ENCODE peak calls at places on chromosome 6, in ten cellular contexts. B, U, Y, G, C, D, W, I, K and Q are unnamed samples.

GRCh38 chr6:69973138-69973537 is 106.8 kb downstream of the COL19A1 start:
- DNase-seq in B (no peak), U (no peak), Y (no peak), G (no peak), C (no peak), D (peak; percentile 9), W (no peak), I (no peak), K (no peak), Q (no peak)

GRCh38 chr6:21164768-21165326 is 428.7 kb upstream of the SOX4 start:
- DNase-seq in B (no peak), U (no peak), Y (peak; percentile 55), G (peak; percentile 46), C (no peak), D (peak; percentile 65), W (peak; percentile 15), I (no peak), K (no peak), Q (no peak)

GRCh38 chr6:13075491-13075845 is 252.9 kb downstream of the TBC1D7 start:
- DNase-seq in B (no peak), U (no peak), Y (no peak), G (no peak), C (no peak), D (no peak), W (no peak), I (no peak), K (no peak), Q (no peak)

GRCh38 chr6:157800420-157801237 is 22.4 kb upstream of the SNX9 start:
- DNase-seq in B (no peak), U (no peak), Y (peak; percentile 59), G (peak; percentile 56), C (no peak), D (peak; percentile 83), W (no peak), I (peak; percentile 79), K (peak; percentile 81), Q (no peak)

GRCh38 chr6:203663-204062 is 88.6 kb upstream of the DUSP22 start:
- DNase-seq in B (no peak), U (no peak), Y (no peak), G (no peak), C (no peak), D (no peak), W (no peak), I (no peak), K (no peak), Q (no peak)

GRCh38 chr6:143678980-143679379 is 1.2 kb downstream of the PHACTR2 start:
- DNase-seq in B (no peak), U (no peak), Y (no peak), G (no peak), C (no peak), D (no peak), W (no peak), I (peak; percentile 45), K (no peak), Q (no peak)

GRCh38 chr6:39906318-39906761 is 27.9 kb downstream of the MOCS1 start:
- DNase-seq in B (no peak), U (peak; percentile 58), Y (no peak), G (no peak), C (peak; percentile 81), D (no peak), W (no peak), I (no peak), K (no peak), Q (no peak)

GRCh38 chr6:18388252-18388651 is 1.1 kb downstream of the RNF144B start:
- DNase-seq in B (no peak), U (no peak), Y (peak; percentile 23), G (no peak), C (no peak), D (no peak), W (no peak), I (peak; percentile 29), K (peak; percentile 61), Q (no peak)

GRCh38 chr6:167272156-167272555 is 19.0 kb upstream of the UNC93A start:
- DNase-seq in B (no peak), U (no peak), Y (no peak), G (no peak), C (no peak), D (no peak), W (no peak), I (no peak), K (no peak), Q (no peak)

GRCh38 chr6:142867355-142867801 is 77.6 kb downstream of the HIVEP2 start:
- DNase-seq in B (no peak), U (no peak), Y (no peak), G (peak; percentile 36), C (no peak), D (peak; percentile 62), W (no peak), I (peak; percentile 34), K (no peak), Q (no peak)

GRCh38 chr6:10621227-10621626 is 73.2 kb downstream of the C6orf52 start:
- DNase-seq in B (no peak), U (no peak), Y (no peak), G (no peak), C (no peak), D (no peak), W (no peak), I (no peak), K (no peak), Q (no peak)

GRCh38 chr6:10626154-10626741 is 68.2 kb downstream of the C6orf52 start:
- DNase-seq in B (no peak), U (no peak), Y (no peak), G (no peak), C (no peak), D (no peak), W (no peak), I (no peak), K (no peak), Q (no peak)

GRCh38 chr6:10618409-10618808 is 76.0 kb downstream of the C6orf52 start:
- DNase-seq in B (no peak), U (no peak), Y (no peak), G (no peak), C (no peak), D (no peak), W (no peak), I (no peak), K (no peak), Q (no peak)

GRCh38 chr6:10617008-10617696 is 77.3 kb downstream of the C6orf52 start:
- DNase-seq in B (no peak), U (no peak), Y (no peak), G (no peak), C (no peak), D (no peak), W (no peak), I (no peak), K (no peak), Q (no peak)

GRCh38 chr6:10621847-10622246 is 72.6 kb downstream of the C6orf52 start:
- DNase-seq in B (no peak), U (no peak), Y (no peak), G (no peak), C (no peak), D (no peak), W (no peak), I (no peak), K (no peak), Q (no peak)
- TF ChIP-seq CTCF in B (no peak), U (no peak), Y (no peak), G (no peak), C (no peak), D (no peak), W (no peak), I (no peak), K (no peak), Q (no peak)

DNA sequence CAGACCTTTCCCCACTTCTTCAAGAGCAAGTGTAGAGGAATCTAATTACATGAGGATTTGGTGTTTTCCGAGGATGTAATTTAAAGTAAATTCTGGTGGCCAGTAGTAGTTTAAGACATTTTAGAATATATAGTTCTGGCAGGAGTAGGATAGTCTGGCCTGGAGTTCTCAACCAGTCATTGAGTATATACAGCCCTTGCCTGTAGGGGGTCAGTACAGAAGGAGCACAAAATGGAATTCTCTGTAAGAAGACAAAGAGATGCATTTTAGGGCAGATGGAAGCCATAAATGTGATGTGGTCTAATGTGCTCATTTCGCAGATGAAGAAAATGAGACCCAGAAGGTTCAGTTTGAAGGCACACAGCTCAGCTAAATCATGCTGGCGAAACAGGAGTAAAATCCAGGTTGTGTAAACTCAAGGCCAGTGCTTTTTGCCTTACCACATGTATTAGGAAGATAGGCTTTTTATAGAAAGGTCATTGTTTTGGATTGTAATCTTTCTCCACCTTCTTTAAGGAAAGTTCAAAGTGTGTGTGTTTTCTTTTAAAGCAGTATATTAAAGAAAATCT is 29.6 kb downstream of the QKI start:
- DNase-seq in B (no peak), U (no peak), Y (no peak), G (no peak), C (no peak), D (no peak), W (no peak), I (no peak), K (no peak), Q (no peak)
- TF ChIP-seq CTCF in B (peak; percentile 11), U (no peak), Y (peak; percentile 22), G (peak; percentile 17), C (no peak), D (peak; percentile 39), W (peak; percentile 24), I (no peak), K (no peak), Q (no peak)

DNA sequence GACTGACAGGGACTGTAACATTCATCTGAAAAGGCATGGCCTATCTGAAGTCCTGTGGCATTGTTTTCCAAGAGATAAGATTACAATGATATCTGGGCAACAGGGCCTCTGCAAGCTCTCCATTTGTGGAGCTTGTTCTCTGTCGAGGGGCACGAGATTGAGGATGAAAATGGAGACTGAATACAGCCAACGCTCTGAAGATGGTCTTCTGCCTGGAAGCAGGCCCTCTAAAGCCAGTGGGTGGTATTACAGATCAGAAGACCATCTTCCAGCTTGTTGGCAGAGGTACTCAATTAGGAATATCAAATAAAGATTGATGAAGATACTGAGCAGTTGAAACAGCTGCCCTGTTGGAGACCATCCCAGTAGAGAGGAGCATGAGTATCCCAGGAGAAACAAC is 288.2 kb downstream of the CENPW start:
- DNase-seq in B (no peak), U (no peak), Y (no peak), G (no peak), C (no peak), D (no peak), W (no peak), I (no peak), K (no peak), Q (no peak)
- TF ChIP-seq CTCF in B (no peak), U (no peak), Y (no peak), G (no peak), C (no peak), D (peak; percentile 20), W (no peak), I (no peak), K (no peak), Q (no peak)

DNA sequence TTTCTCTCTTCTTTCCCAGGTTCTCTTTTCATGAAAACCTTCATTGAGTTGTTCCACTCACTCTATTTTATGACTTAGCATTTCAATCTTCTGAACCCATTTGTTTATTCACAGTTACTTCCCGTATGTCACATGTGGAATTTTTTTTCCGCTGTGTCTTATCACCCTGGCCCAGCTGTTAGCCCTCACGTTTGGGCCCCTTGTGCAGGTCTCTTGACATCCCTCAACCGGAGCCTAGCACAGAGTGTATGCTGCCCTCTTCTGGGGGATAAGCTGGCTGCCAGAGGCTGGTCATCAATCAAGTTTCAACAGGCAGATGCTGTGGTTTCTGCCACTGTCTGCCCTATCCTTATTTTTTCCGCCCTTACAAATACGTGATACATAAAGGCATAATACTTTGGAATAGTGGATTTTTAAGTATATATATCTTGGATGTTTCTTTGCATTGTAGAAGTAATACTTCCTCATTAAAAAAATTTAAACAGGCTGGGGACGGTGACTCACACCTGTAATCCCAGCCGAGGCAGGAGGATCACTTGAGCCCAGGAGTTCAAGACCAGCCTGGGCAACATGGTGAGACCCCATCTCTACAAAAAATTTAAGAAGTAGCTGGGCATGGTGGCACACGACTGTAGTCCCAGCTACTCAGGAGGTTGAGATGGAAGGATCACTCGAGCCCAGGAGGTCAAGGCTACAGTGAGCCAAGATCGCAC is 38.8 kb upstream of the RNF8 start:
- DNase-seq in B (no peak), U (peak; percentile 41), Y (peak; percentile 27), G (peak; percentile 26), C (no peak), D (peak; percentile 87), W (no peak), I (peak; percentile 63), K (peak; percentile 82), Q (peak; percentile 47)
- TF ChIP-seq CTCF in B (peak; percentile 56), U (peak; percentile 26), Y (peak; percentile 75), G (peak; percentile 34), C (no peak), D (peak; percentile 91), W (peak; percentile 60), I (peak; percentile 71), K (peak; percentile 81), Q (peak; percentile 36)